ENCODE peak calls at places on chromosomes 2 and 18, in six cellular contexts. Q is Calu3; E is NCI-H146; X is naive thymus-derived CD4-positive, alpha-beta T cell; M is amniotic stem cell; S is psoas muscle. U is an unnamed sample.

GRCh38 chr2:200259577-200259957 is 46.9 kb upstream of the SPATS2L start:
- DNase-seq in Q (peak), E (no peak), X (no peak), M (no peak), S (no peak), U (no peak)

GRCh38 chr2:219469186-219469724 is 29.4 kb upstream of the GMPPA start:
- DNase-seq in Q (no peak), E (no peak), X (no peak), M (peak), S (no peak), U (no peak)

GRCh38 chr2:162164802-162165201 is 12.8 kb upstream of the GCG start:
- DNase-seq in Q (no peak), E (no peak), X (no peak), M (no peak), S (no peak), U (no peak)

GRCh38 chr2:102618452-102619413 is 620 bp upstream of the SLC9A2 start:
- DNase-seq in Q (peak), E (peak), X (no peak), M (no peak), S (no peak), U (no peak)

GRCh38 chr2:97966545-97967215 is 29.1 kb downstream of the TMEM131 start:
- DNase-seq in Q (no peak), E (no peak), X (no peak), M (no peak), S (no peak), U (no peak)

GRCh38 chr2:48144777-48145176 is 238.5 kb upstream of the FBXO11 start:
- DNase-seq in Q (no peak), E (peak), X (no peak), M (no peak), S (no peak), U (no peak)

GRCh38 chr2:23351388-23352141 is 33.4 kb upstream of the KLHL29 start:
- DNase-seq in Q (peak), E (no peak), X (peak), M (no peak), S (peak), U (peak)

GRCh38 chr2:152406836-152407161 is 71.8 kb downstream of the FMNL2 start:
- DNase-seq in Q (no peak), E (no peak), X (no peak), M (no peak), S (no peak), U (no peak)

GRCh38 chr18:7760967-7761946 is 194.1 kb downstream of the PTPRM start:
- DNase-seq in Q (no peak), E (no peak), X (no peak), M (no peak), S (no peak), U (no peak)

GRCh38 chr2:191869178-191869577 is 22.3 kb upstream of the CAVIN2 start:
- DNase-seq in Q (peak), E (peak), X (no peak), M (no peak), S (no peak), U (no peak)

GRCh38 chr18:80009661-80010550 is 21.5 kb upstream of the TXNL4A start:
- DNase-seq in Q (no peak), E (no peak), X (no peak), M (peak), S (peak), U (peak)

GRCh38 chr2:86274918-86275275 is 62.5 kb downstream of the REEP1 start:
- DNase-seq in Q (peak), E (no peak), X (no peak), M (no peak), S (no peak), U (no peak)

GRCh38 chr2:239040152-239040761 is 192.4 kb downstream of the TWIST2 start:
- DNase-seq in Q (no peak), E (no peak), X (no peak), M (no peak), S (no peak), U (no peak)

GRCh38 chr2:188320861-188321260 is 29.2 kb downstream of the GULP1 start:
- DNase-seq in Q (no peak), E (no peak), X (no peak), M (no peak), S (no peak), U (no peak)

GRCh38 chr2:437772-438393 is 150.0 kb upstream of the ALKAL2 start:
- DNase-seq in Q (no peak), E (no peak), X (peak), M (no peak), S (no peak), U (no peak)

GRCh38 chr2:230874456-230874855 is 9.7 kb downstream of the ITM2C start:
- DNase-seq in Q (no peak), E (no peak), X (no peak), M (no peak), S (no peak), U (no peak)

GRCh38 chr2:174076948-174077347 is 111.8 kb upstream of the SP3 start:
- DNase-seq in Q (no peak), E (peak), X (no peak), M (no peak), S (no peak), U (no peak)

U was measured in BJ.